ENCODE peak calls at places on chromosome 11, in six cellular contexts. D, N, R, M, H and Z are unnamed samples.
A peak's percentile ranks its signal among the peaks of the same experiment; 100 is the strongest.

GRCh38 chr11:59463176-59463575 is 6.4 kb downstream of the OR4D6 start:
- DNase-seq in R (no peak), D (no peak), N (no peak), M (no peak), H (no peak), Z (no peak)

GRCh38 chr11:124210421-124210820 is 27.3 kb downstream of the OR10D3 start:
- DNase-seq in D (no peak), R (no peak), H (no peak), N (no peak), M (no peak), Z (no peak)

GRCh38 chr11:122637538-122637937 is 18.0 kb upstream of the UBASH3B start:
- DNase-seq in R (no peak), H (no peak), M (peak; percentile 53), D (no peak), N (no peak), Z (no peak)

GRCh38 chr11:70501026-70501901 is 102.9 kb downstream of the CTTN start:
- DNase-seq in N (no peak), H (no peak), D (no peak), R (no peak), M (no peak), Z (no peak)

GRCh38 chr11:35615911-35616900 is 2.1 kb upstream of the FJX1 start:
- DNase-seq in H (no peak), R (no peak), D (no peak), M (peak; percentile 31), N (peak; percentile 52), Z (peak; percentile 1)

GRCh38 chr11:10314199-10315072 is 9.6 kb downstream of the ADM start:
- DNase-seq in D (no peak), M (peak; percentile 29), N (peak; percentile 78), R (no peak), H (no peak), Z (no peak)

GRCh38 chr11:46294365-46295309 is 17.2 kb downstream of the CREB3L1 start:
- DNase-seq in R (no peak), D (peak; percentile 82), H (no peak), N (peak; percentile 81), M (no peak), Z (no peak)

GRCh38 chr11:134984421-134984820 is 572.4 kb upstream of the B3GAT1 start:
- DNase-seq in R (no peak), H (no peak), N (no peak), M (no peak), D (no peak), Z (no peak)

GRCh38 chr11:64237484-64237951 is 3.1 kb downstream of the VEGFB start:
- DNase-seq in M (no peak), D (no peak), R (no peak), N (no peak), H (no peak), Z (no peak)

GRCh38 chr11:8201524-8202365 is 32.9 kb upstream of the RIC3 start:
- DNase-seq in M (no peak), H (no peak), D (no peak), N (no peak), R (no peak), Z (peak; percentile 18)

GRCh38 chr11:115869780-115870431 is 365.7 kb upstream of the CADM1 start:
- DNase-seq in D (peak; percentile 20), M (no peak), N (peak; percentile 41), R (no peak), H (no peak), Z (no peak)

GRCh38 chr11:64641596-64642417 is 50.8 kb downstream of the SLC22A12 start:
- DNase-seq in M (no peak), R (no peak), D (no peak), N (no peak), H (no peak), Z (no peak)

GRCh38 chr11:19917069-19917468 is 204.4 kb downstream of the NAV2 start:
- DNase-seq in D (no peak), M (no peak), N (no peak), H (no peak), R (no peak), Z (no peak)

GRCh38 chr11:17012712-17013547 is 1.3 kb downstream of the PLEKHA7 start:
- DNase-seq in D (no peak), H (no peak), M (no peak), R (no peak), N (peak; percentile 79), Z (peak; percentile 43)

GRCh38 chr11:106475181-106475580 is 397.7 kb downstream of the AASDHPPT start:
- DNase-seq in M (no peak), D (no peak), R (no peak), H (no peak), N (no peak), Z (no peak)

GRCh38 chr11:13391217-13391616 is 71.8 kb downstream of the BTBD10 start:
- DNase-seq in H (no peak), N (no peak), D (no peak), R (no peak), M (no peak), Z (no peak)